ENCODE peak calls at places on chromosomes 5 and 9, in nine cellular contexts. One of them, this sample, is unnamed.

GRCh38 chr9:108515856-108516255 is 339.9 kb downstream of the ACTL7B start:
- DNase-seq in SK-N-SH: no peak
- DNase-seq in brain microvascular endothelial cell: no peak
- DNase-seq in esophagus muscularis mucosa: no peak
- DNase-seq in left ventricle myocardium inferior: no peak
- DNase-seq in CD4-positive, alpha-beta memory T cell: no peak
- DNase-seq in naive thymus-derived CD4-positive, alpha-beta T cell: no peak
- DNase-seq in tibial nerve: no peak
- DNase-seq in small intestine: no peak
- DNase-seq in this sample: no peak

GRCh38 chr5:84218546-84218945 is 166.1 kb downstream of the EDIL3 start:
- DNase-seq in brain microvascular endothelial cell: peak; percentile 11
- DNase-seq in esophagus muscularis mucosa: no peak
- DNase-seq in small intestine: no peak
- DNase-seq in tibial nerve: no peak
- DNase-seq in naive thymus-derived CD4-positive, alpha-beta T cell: no peak
- DNase-seq in SK-N-SH: no peak
- DNase-seq in left ventricle myocardium inferior: no peak
- DNase-seq in CD4-positive, alpha-beta memory T cell: no peak
- DNase-seq in this sample: no peak

GRCh38 chr5:139774980-139775654 is 20.5 kb upstream of the PSD2 start:
- DNase-seq in SK-N-SH: peak; percentile 94
- DNase-seq in CD4-positive, alpha-beta memory T cell: peak; percentile 72
- DNase-seq in tibial nerve: peak; percentile 53
- DNase-seq in left ventricle myocardium inferior: peak; percentile 77
- DNase-seq in brain microvascular endothelial cell: peak; percentile 48
- DNase-seq in esophagus muscularis mucosa: no peak
- DNase-seq in naive thymus-derived CD4-positive, alpha-beta T cell: peak; percentile 83
- DNase-seq in small intestine: peak; percentile 41
- DNase-seq in this sample: peak; percentile 79

GRCh38 chr5:34474573-34475021 is 181.5 kb upstream of the RAI14 start:
- DNase-seq in left ventricle myocardium inferior: no peak
- DNase-seq in esophagus muscularis mucosa: no peak
- DNase-seq in naive thymus-derived CD4-positive, alpha-beta T cell: peak; percentile 24
- DNase-seq in small intestine: peak; percentile 63
- DNase-seq in SK-N-SH: peak; percentile 53
- DNase-seq in tibial nerve: no peak
- DNase-seq in brain microvascular endothelial cell: peak; percentile 44
- DNase-seq in CD4-positive, alpha-beta memory T cell: peak; percentile 24
- DNase-seq in this sample: no peak

GRCh38 chr9:69937358-69937757 is 106.3 kb upstream of the MAMDC2 start:
- DNase-seq in small intestine: no peak
- DNase-seq in CD4-positive, alpha-beta memory T cell: no peak
- DNase-seq in SK-N-SH: no peak
- DNase-seq in naive thymus-derived CD4-positive, alpha-beta T cell: no peak
- DNase-seq in tibial nerve: no peak
- DNase-seq in esophagus muscularis mucosa: no peak
- DNase-seq in brain microvascular endothelial cell: peak; percentile 24
- DNase-seq in left ventricle myocardium inferior: no peak
- DNase-seq in this sample: no peak

GRCh38 chr9:15155826-15156225 is 151.2 kb downstream of the TTC39B start:
- DNase-seq in esophagus muscularis mucosa: no peak
- DNase-seq in small intestine: no peak
- DNase-seq in brain microvascular endothelial cell: peak; percentile 33
- DNase-seq in SK-N-SH: peak; percentile 6
- DNase-seq in left ventricle myocardium inferior: no peak
- DNase-seq in naive thymus-derived CD4-positive, alpha-beta T cell: no peak
- DNase-seq in CD4-positive, alpha-beta memory T cell: no peak
- DNase-seq in tibial nerve: no peak
- DNase-seq in this sample: peak; percentile 7

GRCh38 chr9:90860826-90861225 is 59.2 kb downstream of the SYK start:
- DNase-seq in left ventricle myocardium inferior: no peak
- DNase-seq in brain microvascular endothelial cell: no peak
- DNase-seq in small intestine: no peak
- DNase-seq in CD4-positive, alpha-beta memory T cell: no peak
- DNase-seq in SK-N-SH: no peak
- DNase-seq in naive thymus-derived CD4-positive, alpha-beta T cell: no peak
- DNase-seq in esophagus muscularis mucosa: no peak
- DNase-seq in tibial nerve: no peak
- DNase-seq in this sample: no peak

GRCh38 chr5:59587489-59588337 is 305.8 kb downstream of the PDE4D start:
- DNase-seq in CD4-positive, alpha-beta memory T cell: no peak
- DNase-seq in brain microvascular endothelial cell: peak; percentile 74
- DNase-seq in SK-N-SH: peak; percentile 77
- DNase-seq in small intestine: peak; percentile 81
- DNase-seq in naive thymus-derived CD4-positive, alpha-beta T cell: no peak
- DNase-seq in left ventricle myocardium inferior: peak; percentile 49
- DNase-seq in esophagus muscularis mucosa: no peak
- DNase-seq in tibial nerve: peak; percentile 14
- DNase-seq in this sample: no peak

GRCh38 chr9:131045300-131046092 is 36.5 kb downstream of the LAMC3 start:
- DNase-seq in tibial nerve: no peak
- DNase-seq in CD4-positive, alpha-beta memory T cell: no peak
- DNase-seq in brain microvascular endothelial cell: no peak
- DNase-seq in naive thymus-derived CD4-positive, alpha-beta T cell: peak; percentile 26
- DNase-seq in left ventricle myocardium inferior: no peak
- DNase-seq in SK-N-SH: no peak
- DNase-seq in esophagus muscularis mucosa: no peak
- DNase-seq in small intestine: no peak
- DNase-seq in this sample: no peak

GRCh38 chr9:4743131-4743875 is 2.3 kb upstream of the AK3 start:
- DNase-seq in tibial nerve: no peak
- DNase-seq in small intestine: no peak
- DNase-seq in esophagus muscularis mucosa: no peak
- DNase-seq in naive thymus-derived CD4-positive, alpha-beta T cell: no peak
- DNase-seq in SK-N-SH: no peak
- DNase-seq in CD4-positive, alpha-beta memory T cell: no peak
- DNase-seq in brain microvascular endothelial cell: no peak
- DNase-seq in left ventricle myocardium inferior: no peak
- DNase-seq in this sample: no peak

GRCh38 chr5:160118349-160119141 is 705 bp downstream of the PWWP2A start:
- DNase-seq in SK-N-SH: peak; percentile 83
- DNase-seq in brain microvascular endothelial cell: no peak
- DNase-seq in left ventricle myocardium inferior: peak; percentile 52
- DNase-seq in CD4-positive, alpha-beta memory T cell: peak; percentile 63
- DNase-seq in tibial nerve: no peak
- DNase-seq in esophagus muscularis mucosa: peak; percentile 91
- DNase-seq in naive thymus-derived CD4-positive, alpha-beta T cell: peak; percentile 61
- DNase-seq in small intestine: peak; percentile 50
- DNase-seq in this sample: no peak

GRCh38 chr5:124660229-124661093 is 86.0 kb downstream of the ZNF608 start:
- DNase-seq in left ventricle myocardium inferior: no peak
- DNase-seq in esophagus muscularis mucosa: peak; percentile 70
- DNase-seq in small intestine: no peak
- DNase-seq in CD4-positive, alpha-beta memory T cell: no peak
- DNase-seq in brain microvascular endothelial cell: no peak
- DNase-seq in SK-N-SH: no peak
- DNase-seq in naive thymus-derived CD4-positive, alpha-beta T cell: no peak
- DNase-seq in tibial nerve: no peak
- DNase-seq in this sample: peak; percentile 47

DNA sequence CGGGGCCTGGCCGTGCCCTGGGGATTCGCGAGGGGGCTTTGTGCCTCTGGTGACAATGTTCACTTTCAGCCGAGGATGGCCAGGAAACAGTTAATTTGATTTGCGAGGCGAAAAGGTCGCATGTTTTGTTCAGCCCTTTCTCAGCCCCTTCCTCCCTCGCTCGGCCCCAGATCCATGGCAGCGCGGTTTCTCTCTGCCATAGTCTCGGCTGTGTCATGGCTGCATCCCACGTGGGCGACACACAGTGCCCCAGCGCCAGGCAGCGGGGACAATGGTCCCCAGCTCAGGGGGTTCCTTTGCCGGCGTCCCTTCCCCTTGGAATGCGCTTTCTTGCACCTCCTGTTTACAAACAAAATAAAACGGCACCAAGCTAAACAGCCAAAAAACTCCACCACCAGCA is 370.3 kb upstream of the IRX2 start:
- DNase-seq in left ventricle myocardium inferior: no peak
- DNase-seq in esophagus muscularis mucosa: no peak
- DNase-seq in brain microvascular endothelial cell: no peak
- DNase-seq in naive thymus-derived CD4-positive, alpha-beta T cell: no peak
- DNase-seq in SK-N-SH: no peak
- DNase-seq in tibial nerve: no peak
- DNase-seq in CD4-positive, alpha-beta memory T cell: no peak
- DNase-seq in small intestine: no peak
- DNase-seq in this sample: no peak
- H3K4me3 ChIP-seq in left ventricle myocardium inferior: no peak overlapping the region
- H3K4me3 ChIP-seq in esophagus muscularis mucosa: no peak overlapping the region
- H3K4me3 ChIP-seq in brain microvascular endothelial cell: no peak overlapping the region
- H3K4me3 ChIP-seq in naive thymus-derived CD4-positive, alpha-beta T cell: no peak overlapping the region
- H3K4me3 ChIP-seq in SK-N-SH: no peak overlapping the region
- H3K4me3 ChIP-seq in tibial nerve: no peak overlapping the region
- H3K4me3 ChIP-seq in CD4-positive, alpha-beta memory T cell: no peak overlapping the region
- H3K4me3 ChIP-seq in small intestine: no peak overlapping the region
- H3K4me3 ChIP-seq in this sample: no peak overlapping the region

GRCh38 chr9:97596906-97597305 is 36.3 kb downstream of the TSTD2 start:
- DNase-seq in tibial nerve: no peak
- DNase-seq in left ventricle myocardium inferior: no peak
- DNase-seq in CD4-positive, alpha-beta memory T cell: no peak
- DNase-seq in naive thymus-derived CD4-positive, alpha-beta T cell: no peak
- DNase-seq in brain microvascular endothelial cell: no peak
- DNase-seq in small intestine: no peak
- DNase-seq in SK-N-SH: no peak
- DNase-seq in esophagus muscularis mucosa: no peak
- DNase-seq in this sample: no peak

GRCh38 chr9:97598461-97599288 is 34.5 kb downstream of the TSTD2 start:
- DNase-seq in left ventricle myocardium inferior: peak; percentile 63
- DNase-seq in small intestine: peak; percentile 85
- DNase-seq in esophagus muscularis mucosa: peak; percentile 95
- DNase-seq in brain microvascular endothelial cell: peak; percentile 81
- DNase-seq in CD4-positive, alpha-beta memory T cell: peak; percentile 68
- DNase-seq in tibial nerve: peak; percentile 70
- DNase-seq in SK-N-SH: peak; percentile 71
- DNase-seq in naive thymus-derived CD4-positive, alpha-beta T cell: peak; percentile 69
- DNase-seq in this sample: peak; percentile 62

GRCh38 chr9:97601228-97601898 is 31.8 kb downstream of the TSTD2 start:
- DNase-seq in CD4-positive, alpha-beta memory T cell: no peak
- DNase-seq in SK-N-SH: no peak
- DNase-seq in small intestine: peak; percentile 54
- DNase-seq in naive thymus-derived CD4-positive, alpha-beta T cell: no peak
- DNase-seq in brain microvascular endothelial cell: no peak
- DNase-seq in left ventricle myocardium inferior: no peak
- DNase-seq in tibial nerve: no peak
- DNase-seq in esophagus muscularis mucosa: no peak
- DNase-seq in this sample: no peak

GRCh38 chr9:97600531-97601227 is 32.5 kb downstream of the TSTD2 start:
- DNase-seq in left ventricle myocardium inferior: no peak
- DNase-seq in naive thymus-derived CD4-positive, alpha-beta T cell: no peak
- DNase-seq in brain microvascular endothelial cell: no peak
- DNase-seq in tibial nerve: no peak
- DNase-seq in SK-N-SH: no peak
- DNase-seq in esophagus muscularis mucosa: no peak
- DNase-seq in small intestine: no peak
- DNase-seq in CD4-positive, alpha-beta memory T cell: no peak
- DNase-seq in this sample: no peak

GRCh38 chr9:97599447-97599846 is 33.7 kb downstream of the TSTD2 start:
- DNase-seq in CD4-positive, alpha-beta memory T cell: no peak
- DNase-seq in brain microvascular endothelial cell: no peak
- DNase-seq in esophagus muscularis mucosa: no peak
- DNase-seq in tibial nerve: no peak
- DNase-seq in naive thymus-derived CD4-positive, alpha-beta T cell: no peak
- DNase-seq in SK-N-SH: no peak
- DNase-seq in left ventricle myocardium inferior: no peak
- DNase-seq in small intestine: no peak
- DNase-seq in this sample: no peak
- H3K27ac ChIP-seq in CD4-positive, alpha-beta memory T cell: no peak overlapping the region
- H3K27ac ChIP-seq in brain microvascular endothelial cell: no peak overlapping the region
- H3K27ac ChIP-seq in esophagus muscularis mucosa: no peak overlapping the region
- H3K27ac ChIP-seq in tibial nerve: peak overlapping the region; percentile 15
- H3K27ac ChIP-seq in naive thymus-derived CD4-positive, alpha-beta T cell: no peak overlapping the region
- H3K27ac ChIP-seq in SK-N-SH: no peak overlapping the region
- H3K27ac ChIP-seq in left ventricle myocardium inferior: peak overlapping the region; percentile 87
- H3K27ac ChIP-seq in small intestine: no peak overlapping the region
- H3K27ac ChIP-seq in this sample: no peak overlapping the region

DNA sequence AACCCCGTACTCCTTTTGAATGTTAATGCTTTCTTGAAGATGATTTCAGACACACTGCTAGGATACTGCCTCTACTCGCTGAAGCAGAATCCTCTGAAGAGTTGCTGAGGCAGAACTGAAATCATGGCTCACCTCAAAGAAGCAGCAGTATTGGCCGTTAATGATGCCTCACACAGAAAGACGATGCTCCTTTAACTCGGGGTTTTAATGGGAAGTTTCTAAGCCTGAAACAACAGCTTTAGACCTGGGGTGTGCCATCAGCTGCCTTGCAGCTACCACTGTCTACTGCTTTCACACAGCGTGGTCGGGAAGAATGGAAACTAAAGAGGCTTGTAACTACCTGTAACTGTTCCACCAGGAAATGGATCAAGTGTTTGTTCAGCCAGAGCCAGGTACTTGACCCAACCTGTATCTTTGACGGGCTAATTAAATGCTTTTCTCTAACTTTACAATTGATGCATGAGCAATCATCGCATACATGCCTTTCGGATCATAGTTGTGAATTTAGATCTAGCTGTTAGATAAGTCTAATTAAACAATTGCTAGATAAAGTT is at the start of gene CTXN3:
- DNase-seq in tibial nerve: no peak
- DNase-seq in SK-N-SH: no peak
- DNase-seq in left ventricle myocardium inferior: no peak
- DNase-seq in esophagus muscularis mucosa: no peak
- DNase-seq in CD4-positive, alpha-beta memory T cell: no peak
- DNase-seq in naive thymus-derived CD4-positive, alpha-beta T cell: no peak
- DNase-seq in brain microvascular endothelial cell: no peak
- DNase-seq in small intestine: peak; percentile 3
- DNase-seq in this sample: no peak
- H3K4me3 ChIP-seq in tibial nerve: no peak within 1 kb of the TSS
- H3K4me3 ChIP-seq in SK-N-SH: no peak within 1 kb of the TSS
- H3K4me3 ChIP-seq in left ventricle myocardium inferior: no peak within 1 kb of the TSS
- H3K4me3 ChIP-seq in esophagus muscularis mucosa: no peak within 1 kb of the TSS
- H3K4me3 ChIP-seq in CD4-positive, alpha-beta memory T cell: no peak within 1 kb of the TSS
- H3K4me3 ChIP-seq in naive thymus-derived CD4-positive, alpha-beta T cell: no peak within 1 kb of the TSS
- H3K4me3 ChIP-seq in brain microvascular endothelial cell: no peak within 1 kb of the TSS
- H3K4me3 ChIP-seq in small intestine: no peak within 1 kb of the TSS
- H3K4me3 ChIP-seq in this sample: no peak within 1 kb of the TSS

DNA sequence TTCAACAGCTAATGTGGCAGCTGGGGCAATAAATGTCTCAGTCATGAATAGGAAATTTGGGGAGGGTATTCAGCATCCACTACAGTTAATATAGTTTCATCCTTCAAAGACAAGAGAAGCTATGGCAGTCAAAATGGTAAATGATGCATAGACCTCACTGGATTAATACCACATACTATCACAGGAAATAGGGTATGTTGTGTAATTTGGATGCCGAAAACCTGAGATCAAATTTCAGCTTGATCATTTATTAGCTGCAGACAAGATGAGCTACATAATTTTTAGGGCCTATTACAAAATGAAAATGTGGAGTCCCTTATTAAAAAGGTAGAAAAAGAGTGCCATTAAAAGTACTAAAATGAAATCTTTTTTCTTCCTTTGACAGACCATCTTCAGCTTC is 112.6 kb upstream of the MTAP start:
- DNase-seq in brain microvascular endothelial cell: no peak
- DNase-seq in esophagus muscularis mucosa: no peak
- DNase-seq in tibial nerve: no peak
- DNase-seq in SK-N-SH: no peak
- DNase-seq in CD4-positive, alpha-beta memory T cell: no peak
- DNase-seq in left ventricle myocardium inferior: no peak
- DNase-seq in naive thymus-derived CD4-positive, alpha-beta T cell: no peak
- DNase-seq in small intestine: no peak
- DNase-seq in this sample: no peak
- H3K27ac ChIP-seq in brain microvascular endothelial cell: no peak overlapping the region
- H3K27ac ChIP-seq in esophagus muscularis mucosa: no peak overlapping the region
- H3K27ac ChIP-seq in tibial nerve: no peak overlapping the region
- H3K27ac ChIP-seq in SK-N-SH: no peak overlapping the region
- H3K27ac ChIP-seq in CD4-positive, alpha-beta memory T cell: no peak overlapping the region
- H3K27ac ChIP-seq in left ventricle myocardium inferior: no peak overlapping the region
- H3K27ac ChIP-seq in naive thymus-derived CD4-positive, alpha-beta T cell: no peak overlapping the region
- H3K27ac ChIP-seq in small intestine: no peak overlapping the region
- H3K27ac ChIP-seq in this sample: no peak overlapping the region

GRCh38 chr9:18707078-18707477 is 233.1 kb downstream of the ADAMTSL1 start:
- DNase-seq in small intestine: peak; percentile 5
- DNase-seq in esophagus muscularis mucosa: no peak
- DNase-seq in CD4-positive, alpha-beta memory T cell: no peak
- DNase-seq in tibial nerve: no peak
- DNase-seq in naive thymus-derived CD4-positive, alpha-beta T cell: no peak
- DNase-seq in brain microvascular endothelial cell: no peak
- DNase-seq in left ventricle myocardium inferior: no peak
- DNase-seq in SK-N-SH: peak; percentile 39
- DNase-seq in this sample: no peak
- H3K4me3 ChIP-seq in small intestine: no peak overlapping the region
- H3K4me3 ChIP-seq in esophagus muscularis mucosa: no peak overlapping the region
- H3K4me3 ChIP-seq in CD4-positive, alpha-beta memory T cell: no peak overlapping the region
- H3K4me3 ChIP-seq in tibial nerve: no peak overlapping the region
- H3K4me3 ChIP-seq in naive thymus-derived CD4-positive, alpha-beta T cell: no peak overlapping the region
- H3K4me3 ChIP-seq in brain microvascular endothelial cell: no peak overlapping the region
- H3K4me3 ChIP-seq in left ventricle myocardium inferior: no peak overlapping the region
- H3K4me3 ChIP-seq in SK-N-SH: no peak overlapping the region
- H3K4me3 ChIP-seq in this sample: no peak overlapping the region

This sample was measured in SJCRH30.